ENCODE peak calls at places on chromosome 15, in five cellular contexts. B is small intestine; M is stimulated activated CD4-positive, alpha-beta T cell treated with anti-CD3 and anti-CD28 coated beads, Interleukin-12 subunit alpha, Interleukin-12 subunit beta, amount 100 ng/mL, for 4 hours; Y is activated naive CD8-positive, alpha-beta T cell treated with anti-CD3 and anti-CD28 coated beads, Interleukin-2, amount 50 U/mL, for 24 hours; F is glomerular endothelial cell. N is an unnamed sample.

GRCh38 chr15:56369234-56369633 is 4.0 kb downstream of the TEX9 start:
- DNase-seq in B (no peak), M (no peak), Y (no peak), F (no peak), N (no peak)

GRCh38 chr15:76196286-76196948 is 114.9 kb downstream of the ETFA start:
- DNase-seq in B (peak; percentile 59), M (no peak), Y (peak; percentile 12), F (no peak), N (peak; percentile 79)

GRCh38 chr15:63752075-63752684 is 81.6 kb downstream of the HERC1 start:
- DNase-seq in B (peak; percentile 72), M (no peak), Y (no peak), F (peak; percentile 52), N (peak; percentile 61)

GRCh38 chr15:101543431-101543830 is 53.9 kb upstream of the PCSK6 start:
- DNase-seq in B (no peak), M (no peak), Y (no peak), F (no peak), N (no peak)

GRCh38 chr15:76328962-76329361 is 7.6 kb upstream of the ISL2 start:
- DNase-seq in B (no peak), M (no peak), Y (no peak), F (no peak), N (no peak)

GRCh38 chr15:41893422-41894250 is at the start of gene SPTBN5:
- DNase-seq in B (no peak), M (no peak), Y (no peak), F (no peak), N (no peak)

GRCh38 chr15:69084404-69085030 is 70.0 kb downstream of the NOX5 start:
- DNase-seq in B (no peak), M (no peak), Y (no peak), F (no peak), N (no peak)

GRCh38 chr15:90659481-90659880 is 57.7 kb upstream of the BLM start:
- DNase-seq in B (no peak), M (no peak), Y (no peak), F (no peak), N (no peak)

GRCh38 chr15:52658955-52659354 is 20.2 kb downstream of the ATOSA start:
- DNase-seq in B (no peak), M (no peak), Y (no peak), F (no peak), N (no peak)

GRCh38 chr15:49645937-49646336 is 25.1 kb downstream of the DTWD1 start:
- DNase-seq in B (peak; percentile 3), M (no peak), Y (no peak), F (no peak), N (no peak)

GRCh38 chr15:88020806-88021205 is 235.7 kb downstream of the NTRK3 start:
- DNase-seq in B (no peak), M (no peak), Y (no peak), F (no peak), N (no peak)

GRCh38 chr15:82132742-82133141 is 86.9 kb upstream of the MEX3B start:
- DNase-seq in B (no peak), M (no peak), Y (no peak), F (no peak), N (no peak)

GRCh38 chr15:79089331-79089889 is 1.2 kb downstream of the RASGRF1 start:
- DNase-seq in B (no peak), M (no peak), Y (no peak), F (no peak), N (peak; percentile 51)

GRCh38 chr15:43294091-43294706 is 27.5 kb upstream of the TGM5 start:
- DNase-seq in B (no peak), M (no peak), Y (no peak), F (no peak), N (no peak)

GRCh38 chr15:69265347-69265955 is 33.3 kb upstream of the PAQR5 start:
- DNase-seq in B (peak; percentile 51), M (no peak), Y (no peak), F (no peak), N (peak; percentile 25)

GRCh38 chr15:75921732-75922703 is 18.3 kb downstream of the FBXO22 start:
- DNase-seq in B (peak; percentile 85), M (no peak), Y (no peak), F (no peak), N (peak; percentile 85)

GRCh38 chr15:40902605-40903561 is 8.6 kb downstream of the VPS18 start:
- DNase-seq in B (no peak), M (no peak), Y (no peak), F (no peak), N (no peak)

GRCh38 chr15:27061739-27062138 is 90.8 kb downstream of the GABRG3 start:
- DNase-seq in B (no peak), M (no peak), Y (no peak), F (no peak), N (no peak)

GRCh38 chr15:68126415-68126814 is 72.3 kb downstream of the PIAS1 start:
- DNase-seq in B (peak; percentile 55), M (no peak), Y (no peak), F (no peak), N (no peak)

GRCh38 chr15:29364429-29365078 is 94.9 kb upstream of the NSMCE3 start:
- DNase-seq in B (no peak), M (no peak), Y (no peak), F (no peak), N (peak; percentile 30)

GRCh38 chr15:100124361-100124760 is 217.4 kb downstream of the ADAMTS17 start:
- DNase-seq in B (no peak), M (no peak), Y (no peak), F (no peak), N (no peak)

GRCh38 chr15:74025436-74025835 is 30.9 kb downstream of the PML start:
- DNase-seq in B (no peak), M (no peak), Y (no peak), F (peak; percentile 48), N (no peak)

GRCh38 chr15:80902298-80902801 is 87.3 kb downstream of the MESD start:
- DNase-seq in B (no peak), M (no peak), Y (no peak), F (no peak), N (no peak)

GRCh38 chr15:51051776-51052175 is 42.9 kb downstream of the TNFAIP8L3 start:
- DNase-seq in B (no peak), M (no peak), Y (no peak), F (no peak), N (no peak)

GRCh38 chr15:49492834-49493233 is 69.8 kb downstream of the FGF7 start:
- DNase-seq in B (no peak), M (no peak), Y (no peak), F (no peak), N (no peak)

GRCh38 chr15:28017423-28017924 is 81.6 kb downstream of the OCA2 start:
- DNase-seq in B (peak; percentile 59), M (no peak), Y (no peak), F (no peak), N (peak; percentile 46)

GRCh38 chr15:48781481-48782081 is 29.3 kb downstream of the CEP152 start:
- DNase-seq in B (peak; percentile 89), M (no peak), Y (no peak), F (no peak), N (no peak)